ENCODE peak calls at places on chromosomes 2 and 18, in five cellular contexts. Z, Y, P, T and F are unnamed samples. For H3K36me3, the result is how much of the 10 kb centered on the place peaks cover.

GRCh38 chr2:238967031-238967977 is 119.4 kb downstream of the TWIST2 start:
- DNase-seq in Z (no peak), Y (no peak), P (no peak), T (peak), F (no peak)

GRCh38 chr2:19362652-19363473 is 4.4 kb upstream of the OSR1 start:
- DNase-seq in Z (peak), Y (peak), P (peak), T (peak), F (peak)

GRCh38 chr2:69831354-69831905 is 2.0 kb downstream of the GMCL1 start:
- DNase-seq in Z (no peak), Y (no peak), P (no peak), T (no peak), F (no peak)

GRCh38 chr2:207163053-207163814 is 2.5 kb downstream of the KLF7 start:
- DNase-seq in Z (no peak), Y (peak), P (no peak), T (no peak), F (peak)

GRCh38 chr2:219020604-219021365 is 20.5 kb downstream of the CFAP65 start:
- DNase-seq in Z (no peak), Y (no peak), P (no peak), T (no peak), F (no peak)

GRCh38 chr2:238079874-238080327 is 19.1 kb downstream of the SCLY start:
- DNase-seq in Z (no peak), Y (no peak), P (no peak), T (no peak), F (no peak)

GRCh38 chr2:62794791-62795190 is 89.3 kb downstream of the EHBP1 start:
- DNase-seq in Z (no peak), Y (no peak), P (no peak), T (no peak), F (peak)

GRCh38 chr2:33207336-33207735 is 260.6 kb downstream of the LTBP1 start:
- DNase-seq in Z (no peak), Y (no peak), P (no peak), T (no peak), F (no peak)

GRCh38 chr2:16739778-16740581 is 74.3 kb upstream of the CYRIA start:
- DNase-seq in Z (no peak), Y (no peak), P (no peak), T (no peak), F (no peak)

GRCh38 chr18:63410792-63411191 is 11.5 kb downstream of the VPS4B start:
- DNase-seq in Z (no peak), Y (no peak), P (no peak), T (peak), F (peak)

GRCh38 chr2:73968357-73968937 is 16.3 kb upstream of the TET3 start:
- DNase-seq in Z (no peak), Y (no peak), P (no peak), T (no peak), F (no peak)

GRCh38 chr2:136070913-136071312 is 47.0 kb downstream of the CXCR4 start:
- DNase-seq in Z (no peak), Y (no peak), P (peak), T (no peak), F (no peak)

GRCh38 chr2:212897296-212897695 is 254.1 kb downstream of the IKZF2 start:
- DNase-seq in Z (no peak), Y (no peak), P (no peak), T (no peak), F (no peak)

GRCh38 chr2:28411166-28411755 is 18.6 kb downstream of the FOSL2 start:
- DNase-seq in Z (no peak), Y (no peak), P (no peak), T (no peak), F (no peak)
- H3K36me3 ChIP-seq in Z (under half), Y (under half), P (under half), T (under half), F (under half)

GRCh38 chr2:229920011-229920781 is 1.6 kb downstream of the TRIP12 start:
- DNase-seq in Z (peak), Y (no peak), P (no peak), T (peak), F (peak)
- H3K4me3 ChIP-seq in Z (peak), Y (peak), P (peak), T (peak), F (peak)

GRCh38 chr2:108459441-108459840 is 10.4 kb downstream of the GCC2 start:
- DNase-seq in Z (no peak), Y (no peak), P (no peak), T (no peak), F (no peak)
- H3K36me3 ChIP-seq in Z (under half), Y (under half), P (under half), T (under half), F (under half)

GRCh38 chr2:174699993-174700766 is 64.1 kb downstream of the CHRNA1 start:
- DNase-seq in Z (no peak), Y (peak), P (peak), T (no peak), F (peak)

GRCh38 chr2:174704647-174705046 is 59.6 kb downstream of the CHRNA1 start:
- DNase-seq in Z (no peak), Y (no peak), P (no peak), T (no peak), F (no peak)

GRCh38 chr2:174705321-174705720 is 59.0 kb downstream of the CHRNA1 start:
- DNase-seq in Z (no peak), Y (no peak), P (no peak), T (no peak), F (no peak)

GRCh38 chr2:174702541-174702940 is 61.7 kb downstream of the CHRNA1 start:
- DNase-seq in Z (no peak), Y (no peak), P (no peak), T (no peak), F (no peak)

DNA sequence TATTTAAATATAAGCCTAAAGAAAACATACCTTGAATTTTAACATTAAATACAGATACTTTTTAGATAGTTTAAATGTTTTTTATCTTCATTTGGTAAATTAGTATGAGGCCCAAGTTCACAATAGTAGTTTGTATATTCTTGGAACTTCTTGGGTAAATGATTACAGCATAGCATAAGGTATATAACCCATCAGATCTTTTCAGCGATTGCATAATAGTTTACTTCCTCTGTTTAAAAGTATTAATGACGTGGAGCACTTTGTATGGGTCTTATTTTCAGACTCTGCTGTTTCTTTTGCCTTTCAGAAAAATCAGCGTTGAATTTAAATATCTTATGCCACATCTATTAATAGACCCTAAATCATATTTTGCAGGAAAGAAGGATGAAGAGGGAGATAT is 60.2 kb downstream of the CHRNA1 start:
- DNase-seq in Z (no peak), Y (no peak), P (no peak), T (no peak), F (no peak)
- H3K4me3 ChIP-seq in Z (no peak), Y (no peak), P (no peak), T (no peak), F (no peak)

GRCh38 chr2:8803658-8804379 is 33.6 kb downstream of the KIDINS220 start:
- DNase-seq in Z (no peak), Y (peak), P (no peak), T (peak), F (peak)
- H3K36me3 ChIP-seq in Z (under half), Y (under half), P (under half), T (under half), F (under half)

DNA sequence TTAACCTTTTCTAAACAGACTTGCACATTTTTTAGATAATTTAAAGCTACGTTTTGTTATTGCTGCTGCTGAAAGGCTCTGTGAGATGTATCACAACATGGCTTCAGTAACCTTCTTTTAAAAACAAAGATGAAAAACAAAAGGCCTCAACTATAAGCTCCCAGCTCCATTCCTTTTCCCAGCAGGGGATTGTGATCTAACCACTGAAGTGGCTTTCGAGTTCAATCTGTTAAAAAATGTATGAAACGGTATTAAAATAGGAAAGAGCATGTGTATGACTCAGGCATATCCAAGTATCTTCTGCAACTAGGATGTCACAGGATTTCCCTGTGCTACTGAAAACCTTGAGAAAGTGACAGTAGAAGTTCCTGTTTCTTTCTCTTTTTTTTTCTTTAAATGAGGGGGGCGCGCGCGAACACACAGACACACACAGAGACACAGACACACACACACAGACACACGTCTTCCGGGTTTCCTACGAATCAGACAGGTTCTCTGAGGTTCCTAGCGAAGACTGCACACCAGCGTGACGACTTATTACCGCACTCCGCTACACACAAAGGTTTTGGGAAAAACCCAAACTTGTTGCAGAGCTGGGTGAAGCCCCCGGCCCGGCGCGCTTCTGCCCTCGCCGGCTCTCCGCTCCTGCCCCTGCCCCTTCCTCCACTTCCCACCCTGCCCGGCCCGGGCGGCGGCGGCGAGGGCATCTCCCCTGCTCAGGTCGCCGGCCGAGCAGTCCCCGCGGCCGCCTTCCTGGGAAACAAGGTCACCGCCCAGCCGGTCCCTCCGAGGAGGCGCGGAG is 86.8 kb downstream of the RBMS1 start:
- DNase-seq in Z (peak), Y (peak), P (peak), T (peak), F (peak)
- H3K4me3 ChIP-seq in Z (peak), Y (peak), P (peak), T (peak), F (peak)

DNA sequence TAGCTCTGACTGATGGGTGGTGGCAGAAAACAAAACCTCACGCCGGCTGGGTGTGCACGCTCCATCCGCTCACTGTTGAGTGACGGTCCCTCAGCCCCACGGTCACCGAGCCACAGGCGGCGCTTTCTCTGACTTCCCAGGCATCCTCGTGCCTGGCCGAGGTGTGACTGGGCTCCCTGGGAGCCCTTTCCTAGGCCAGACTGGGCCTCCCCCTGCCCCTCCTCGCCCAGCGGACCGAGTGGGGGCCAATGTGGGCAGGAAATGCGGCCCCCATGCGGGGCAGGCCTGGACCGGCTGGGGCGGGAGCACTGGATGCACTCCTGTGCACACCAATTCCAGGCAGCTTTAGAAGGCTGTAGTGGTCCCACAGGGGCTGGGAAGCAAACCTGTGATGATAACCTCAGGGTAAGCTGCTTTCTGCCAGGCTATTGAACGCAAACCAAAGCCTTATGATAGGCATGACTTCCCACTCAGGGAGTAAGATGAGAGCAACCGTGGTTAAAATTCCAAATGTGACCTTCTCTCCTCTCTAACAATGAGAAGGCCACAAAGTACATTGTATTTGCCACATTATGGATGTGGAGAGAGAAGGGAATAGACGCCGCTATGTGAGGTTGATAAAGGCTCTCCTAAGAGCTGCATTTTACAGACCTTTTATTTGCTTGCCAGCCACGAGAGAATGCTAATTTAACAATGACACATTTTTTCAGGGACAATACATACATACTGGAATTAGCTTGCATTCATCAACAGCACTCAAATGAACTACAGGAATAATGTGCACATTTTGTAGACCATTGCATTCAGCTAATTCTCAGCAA is 83.9 kb upstream of the PGAP1 start:
- DNase-seq in Z (no peak), Y (no peak), P (no peak), T (no peak), F (no peak)
- H3K36me3 ChIP-seq in Z (half or more), Y (under half), P (under half), T (under half), F (under half)

DNA sequence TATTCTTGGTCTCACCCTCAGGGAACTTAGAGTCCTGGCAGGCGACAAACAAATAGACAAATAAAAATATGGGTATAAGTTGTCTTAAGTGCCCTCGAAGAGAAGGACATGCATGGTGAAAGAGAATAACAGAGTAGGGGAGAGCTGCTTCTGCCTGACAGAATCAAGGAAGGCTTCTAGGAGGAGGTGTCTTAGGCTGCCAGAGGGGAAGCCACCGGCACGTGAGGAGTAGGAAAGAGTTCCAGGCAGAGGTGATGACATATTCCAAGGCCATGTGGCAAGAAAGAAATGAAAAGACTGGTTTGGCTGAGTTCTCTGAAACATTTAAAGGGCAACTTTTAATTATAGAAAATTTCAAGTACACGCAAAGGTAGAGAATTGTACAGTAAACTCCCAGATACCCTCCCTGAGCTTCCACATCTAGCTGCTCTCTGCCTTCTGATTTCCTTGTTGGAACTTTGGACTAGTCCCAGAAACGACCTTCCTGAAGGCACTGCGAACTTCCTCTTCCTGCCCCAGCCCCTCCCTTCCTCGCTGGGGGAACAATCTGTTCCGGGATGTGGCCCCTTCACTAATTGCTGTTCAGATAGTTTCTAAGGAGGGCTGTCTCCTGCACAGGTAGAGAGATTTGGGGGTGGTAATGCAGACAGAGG is 91.7 kb downstream of the DYSF start:
- DNase-seq in Z (no peak), Y (no peak), P (no peak), T (peak), F (peak)
- H3K4me3 ChIP-seq in Z (peak), Y (peak), P (peak), T (peak), F (peak)

DNA sequence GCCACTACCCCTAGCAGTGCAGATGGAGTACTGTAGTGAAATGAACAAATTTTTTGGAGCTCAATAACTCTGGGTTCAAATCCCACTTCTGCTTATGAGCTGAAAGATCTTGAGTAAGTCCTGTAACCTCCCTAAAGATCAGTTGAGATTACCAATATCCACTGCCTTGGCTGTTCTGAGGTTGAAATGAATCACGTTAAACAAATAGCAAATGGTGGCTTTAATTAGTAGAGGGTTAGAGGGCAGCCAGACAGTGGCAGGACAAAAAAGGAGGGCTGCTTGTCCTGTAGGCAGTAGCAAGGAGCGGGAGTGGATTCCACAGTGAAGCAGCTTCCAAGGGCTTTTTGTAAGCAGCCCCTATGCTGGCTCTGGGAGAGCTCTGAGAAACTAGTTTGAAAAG is 123.7 kb upstream of the LGALSL start:
- DNase-seq in Z (no peak), Y (no peak), P (no peak), T (no peak), F (no peak)
- H3K36me3 ChIP-seq in Z (under half), Y (under half), P (under half), T (under half), F (under half)